ENCODE peak calls at places on chromosomes 11 and 22, in four cellular contexts. E is stimulated activated naive CD8-positive, alpha-beta T cell treated with anti-CD3 and anti-CD28 coated beads, Interleukin-15, amount 100 ng/mL, for 72 hours; Z is amniotic stem cell; H is stimulated activated CD4-positive, alpha-beta T cell treated with anti-CD3 and anti-CD28 coated beads, Interleukin-12 subunit alpha, Interleukin-12 subunit beta, amount 100 ng/mL, for 4 hours. D is an unnamed sample.

GRCh38 chr11:9313648-9314290 is 624 bp downstream of the TMEM41B start:
- DNase-seq in E (no peak), H (peak), Z (no peak), D (peak)

GRCh38 chr11:65887723-65888162 is 528 bp downstream of the FIBP start:
- DNase-seq in Z (no peak), E (no peak), H (no peak), D (no peak)

GRCh38 chr22:19879996-19880785 is 25.5 kb upstream of the GNB1L start:
- DNase-seq in H (no peak), Z (no peak), E (no peak), D (no peak)

GRCh38 chr22:31829505-31829904 is 75.7 kb downstream of the DEPDC5 start:
- DNase-seq in E (peak), Z (peak), H (peak), D (no peak)

GRCh38 chr11:88411265-88411664 is 73.7 kb upstream of the CTSC start:
- DNase-seq in E (no peak), Z (no peak), H (no peak), D (no peak)

GRCh38 chr11:119028346-119029068 is 2.2 kb downstream of the SLC37A4 start:
- DNase-seq in E (no peak), H (no peak), Z (no peak), D (no peak)

GRCh38 chr22:24592144-24592845 is 578 bp downstream of the LRRC75B start:
- DNase-seq in H (no peak), E (peak), Z (no peak), D (peak)

GRCh38 chr11:73152861-73153483 is 10.9 kb upstream of the FCHSD2 start:
- DNase-seq in H (peak), Z (no peak), E (peak), D (peak)

GRCh38 chr11:110251837-110252236 is 44.6 kb downstream of the RDX start:
- DNase-seq in E (no peak), H (no peak), Z (peak), D (no peak)

GRCh38 chr22:41598081-41598480 is 8.4 kb upstream of the PMM1 start:
- DNase-seq in E (no peak), H (no peak), Z (peak), D (no peak)

GRCh38 chr22:45843030-45843429 is 133.9 kb downstream of the WNT7B start:
- DNase-seq in E (no peak), H (no peak), Z (no peak), D (no peak)

GRCh38 chr11:30292545-30292944 is 30.4 kb upstream of the ARL14EP start:
- DNase-seq in H (no peak), Z (no peak), E (no peak), D (no peak)

GRCh38 chr11:10784229-10785145 is 24.2 kb downstream of the EIF4G2 start:
- DNase-seq in Z (no peak), H (no peak), E (no peak), D (no peak)

GRCh38 chr22:19902245-19902699 is 39.3 kb upstream of the COMT start:
- DNase-seq in Z (no peak), H (no peak), E (no peak), D (no peak)

GRCh38 chr22:19524170-19525115 is at the start of gene CLDN5:
- DNase-seq in Z (no peak), E (no peak), H (peak), D (peak)

GRCh38 chr11:123426766-123427165 is 3.3 kb upstream of the GRAMD1B start:
- DNase-seq in Z (no peak), E (no peak), H (no peak), D (no peak)

GRCh38 chr22:47275479-47276218 is 513.2 kb downstream of the TBC1D22A start:
- DNase-seq in H (no peak), Z (no peak), E (no peak), D (no peak)

GRCh38 chr11:68322031-68322388 is 9.6 kb downstream of the LRP5 start:
- DNase-seq in E (no peak), Z (no peak), H (no peak), D (no peak)

GRCh38 chr11:8258771-8259170 is 4.9 kb downstream of the LMO1 start:
- DNase-seq in H (no peak), Z (no peak), E (no peak), D (no peak)

GRCh38 chr11:34405079-34405858 is 33.5 kb upstream of the CAT start:
- DNase-seq in E (no peak), H (no peak), Z (no peak), D (peak)

GRCh38 chr22:44821741-44822425 is 69.5 kb downstream of the ARHGAP8 start:
- DNase-seq in H (no peak), Z (no peak), E (no peak), D (no peak)

GRCh38 chr11:66183581-66184048 is 84.8 kb upstream of the RAB1B start:
- DNase-seq in H (no peak), Z (no peak), E (no peak), D (no peak)

GRCh38 chr22:43726296-43726695 is 85.8 kb downstream of the EFCAB6 start:
- DNase-seq in H (no peak), Z (no peak), E (no peak), D (no peak)

GRCh38 chr11:103958475-103959215 is 77.8 kb upstream of the DDI1 start:
- DNase-seq in Z (no peak), E (no peak), H (no peak), D (no peak)

GRCh38 chr11:69066122-69067112 is 17.7 kb downstream of the TPCN2 start:
- DNase-seq in Z (no peak), H (no peak), E (no peak), D (no peak)

GRCh38 chr22:32546480-32546879 is 71.9 kb downstream of the FBXO7 start:
- DNase-seq in E (no peak), Z (no peak), H (no peak), D (no peak)

GRCh38 chr22:32423664-32424063 is 11.6 kb upstream of the RTCB start:
- DNase-seq in Z (no peak), H (no peak), E (no peak), D (no peak)

GRCh38 chr11:105582497-105582896 is 27.4 kb upstream of the GRIA4 start:
- DNase-seq in Z (no peak), H (no peak), E (no peak), D (no peak)

GRCh38 chr11:103591554-103591953 is 444.9 kb upstream of the DDI1 start:
- DNase-seq in H (no peak), E (no peak), Z (no peak), D (no peak)

GRCh38 chr22:41417622-41418390 is 28.8 kb downstream of the TOB2 start:
- DNase-seq in H (no peak), E (no peak), Z (no peak), D (no peak)

GRCh38 chr22:40890881-40891280 is 29.0 kb upstream of the DNAJB7 start:
- DNase-seq in H (no peak), Z (no peak), E (no peak), D (no peak)

GRCh38 chr11:22317656-22318055 is 20.5 kb upstream of the SLC17A6 start:
- DNase-seq in E (no peak), Z (no peak), H (no peak), D (no peak)

GRCh38 chr11:12585861-12586260 is 88.4 kb upstream of the TEAD1 start:
- DNase-seq in H (no peak), Z (no peak), E (no peak), D (no peak)

GRCh38 chr22:19974233-19974861 is 32.7 kb upstream of the TXNRD2 start:
- DNase-seq in E (no peak), Z (no peak), H (no peak), D (peak)

GRCh38 chr11:46353706-46354105 is 6.4 kb downstream of the DGKZ start:
- DNase-seq in H (peak), Z (no peak), E (peak), D (no peak)

GRCh38 chr22:25448435-25449051 is 115.9 kb upstream of the GRK3 start:
- DNase-seq in E (peak), H (no peak), Z (no peak), D (peak)

GRCh38 chr11:113705871-113706654 is at the start of gene TMPRSS5:
- DNase-seq in H (no peak), E (no peak), Z (no peak), D (no peak)

GRCh38 chr11:29351301-29351873 is 665.4 kb downstream of the KCNA4 start:
- DNase-seq in H (no peak), E (no peak), Z (no peak), D (no peak)

GRCh38 chr11:3194016-3194816 is 24.4 kb downstream of the MRGPRG start:
- DNase-seq in H (no peak), E (no peak), Z (no peak), D (no peak)

GRCh38 chr11:921921-922678 is 3.6 kb upstream of the AP2A2 start:
- DNase-seq in E (no peak), Z (no peak), H (no peak), D (no peak)